ENCODE peak calls at places on chromosomes 11 and 22, in seven cellular contexts. One of them, this sample, is unnamed.
A peak's percentile ranks its signal among the peaks of the same experiment; 100 is the strongest.

GRCh38 chr11:48063424-48063978 is 83.1 kb downstream of the PTPRJ start:
- DNase-seq in lower lobe of right lung: no peak
- DNase-seq in dorsolateral prefrontal cortex: no peak
- DNase-seq in tibial nerve: peak; percentile 59
- DNase-seq in AG10803: peak; percentile 98
- DNase-seq in A549: peak; percentile 78
- DNase-seq in CD4-positive, alpha-beta memory T cell: no peak
- DNase-seq in this sample: peak; percentile 25

GRCh38 chr11:70107756-70108155 is 29.6 kb downstream of the ANO1 start:
- DNase-seq in lower lobe of right lung: no peak
- DNase-seq in dorsolateral prefrontal cortex: no peak
- DNase-seq in tibial nerve: no peak
- DNase-seq in AG10803: no peak
- DNase-seq in A549: no peak
- DNase-seq in CD4-positive, alpha-beta memory T cell: no peak
- DNase-seq in this sample: no peak

GRCh38 chr22:32752868-32753520 is 48.5 kb upstream of the TIMP3 start:
- DNase-seq in lower lobe of right lung: no peak
- DNase-seq in dorsolateral prefrontal cortex: no peak
- DNase-seq in tibial nerve: no peak
- DNase-seq in AG10803: no peak
- DNase-seq in A549: no peak
- DNase-seq in CD4-positive, alpha-beta memory T cell: no peak
- DNase-seq in this sample: no peak

GRCh38 chr22:37792494-37792893 is 15.2 kb upstream of the GCAT start:
- DNase-seq in lower lobe of right lung: no peak
- DNase-seq in dorsolateral prefrontal cortex: no peak
- DNase-seq in tibial nerve: no peak
- DNase-seq in AG10803: no peak
- DNase-seq in A549: no peak
- DNase-seq in CD4-positive, alpha-beta memory T cell: no peak
- DNase-seq in this sample: no peak

GRCh38 chr11:22246992-22247391 is 54.1 kb downstream of the ANO5 start:
- DNase-seq in lower lobe of right lung: no peak
- DNase-seq in dorsolateral prefrontal cortex: no peak
- DNase-seq in tibial nerve: no peak
- DNase-seq in AG10803: no peak
- DNase-seq in A549: no peak
- DNase-seq in CD4-positive, alpha-beta memory T cell: no peak
- DNase-seq in this sample: no peak

GRCh38 chr11:120562806-120563425 is 51.4 kb downstream of the GRIK4 start:
- DNase-seq in lower lobe of right lung: no peak
- DNase-seq in dorsolateral prefrontal cortex: peak; percentile 13
- DNase-seq in tibial nerve: no peak
- DNase-seq in AG10803: peak; percentile 29
- DNase-seq in A549: no peak
- DNase-seq in CD4-positive, alpha-beta memory T cell: no peak
- DNase-seq in this sample: no peak

GRCh38 chr11:61922539-61922938 is 5.2 kb upstream of the RAB3IL1 start:
- DNase-seq in lower lobe of right lung: peak; percentile 72
- DNase-seq in dorsolateral prefrontal cortex: no peak
- DNase-seq in tibial nerve: peak; percentile 87
- DNase-seq in AG10803: peak; percentile 84
- DNase-seq in A549: no peak
- DNase-seq in CD4-positive, alpha-beta memory T cell: no peak
- DNase-seq in this sample: peak; percentile 37

GRCh38 chr11:83819936-83820549 is 533.9 kb upstream of the CCDC90B start:
- DNase-seq in lower lobe of right lung: no peak
- DNase-seq in dorsolateral prefrontal cortex: peak; percentile 19
- DNase-seq in tibial nerve: peak; percentile 52
- DNase-seq in AG10803: peak; percentile 82
- DNase-seq in A549: peak; percentile 57
- DNase-seq in CD4-positive, alpha-beta memory T cell: no peak
- DNase-seq in this sample: peak; percentile 54

GRCh38 chr11:35484435-35484834 is 41.0 kb downstream of the PAMR1 start:
- DNase-seq in lower lobe of right lung: no peak
- DNase-seq in dorsolateral prefrontal cortex: no peak
- DNase-seq in tibial nerve: no peak
- DNase-seq in AG10803: peak; percentile 77
- DNase-seq in A549: no peak
- DNase-seq in CD4-positive, alpha-beta memory T cell: no peak
- DNase-seq in this sample: no peak

GRCh38 chr11:120511804-120512726 is 517 bp downstream of the GRIK4 start:
- DNase-seq in lower lobe of right lung: peak; percentile 47
- DNase-seq in dorsolateral prefrontal cortex: no peak
- DNase-seq in tibial nerve: no peak
- DNase-seq in AG10803: no peak
- DNase-seq in A549: no peak
- DNase-seq in CD4-positive, alpha-beta memory T cell: no peak
- DNase-seq in this sample: no peak

GRCh38 chr11:111045408-111045806 is 200.1 kb upstream of the POU2AF2 start:
- DNase-seq in lower lobe of right lung: no peak
- DNase-seq in dorsolateral prefrontal cortex: no peak
- DNase-seq in tibial nerve: no peak
- DNase-seq in AG10803: no peak
- DNase-seq in A549: no peak
- DNase-seq in CD4-positive, alpha-beta memory T cell: no peak
- DNase-seq in this sample: no peak

GRCh38 chr11:17250561-17251350 is 25.8 kb upstream of the NUCB2 start:
- DNase-seq in lower lobe of right lung: no peak
- DNase-seq in dorsolateral prefrontal cortex: no peak
- DNase-seq in tibial nerve: no peak
- DNase-seq in AG10803: peak; percentile 27
- DNase-seq in A549: no peak
- DNase-seq in CD4-positive, alpha-beta memory T cell: no peak
- DNase-seq in this sample: no peak

GRCh38 chr11:67572747-67573419 is 10.7 kb upstream of the GSTP1 start:
- DNase-seq in lower lobe of right lung: peak; percentile 79
- DNase-seq in dorsolateral prefrontal cortex: peak; percentile 53
- DNase-seq in tibial nerve: peak; percentile 31
- DNase-seq in AG10803: peak; percentile 48
- DNase-seq in A549: peak; percentile 81
- DNase-seq in CD4-positive, alpha-beta memory T cell: no peak
- DNase-seq in this sample: peak; percentile 86

GRCh38 chr11:74620537-74620936 is 28.2 kb downstream of the POLD3 start:
- DNase-seq in lower lobe of right lung: no peak
- DNase-seq in dorsolateral prefrontal cortex: no peak
- DNase-seq in tibial nerve: no peak
- DNase-seq in AG10803: peak; percentile 51
- DNase-seq in A549: no peak
- DNase-seq in CD4-positive, alpha-beta memory T cell: no peak
- DNase-seq in this sample: no peak

DNA sequence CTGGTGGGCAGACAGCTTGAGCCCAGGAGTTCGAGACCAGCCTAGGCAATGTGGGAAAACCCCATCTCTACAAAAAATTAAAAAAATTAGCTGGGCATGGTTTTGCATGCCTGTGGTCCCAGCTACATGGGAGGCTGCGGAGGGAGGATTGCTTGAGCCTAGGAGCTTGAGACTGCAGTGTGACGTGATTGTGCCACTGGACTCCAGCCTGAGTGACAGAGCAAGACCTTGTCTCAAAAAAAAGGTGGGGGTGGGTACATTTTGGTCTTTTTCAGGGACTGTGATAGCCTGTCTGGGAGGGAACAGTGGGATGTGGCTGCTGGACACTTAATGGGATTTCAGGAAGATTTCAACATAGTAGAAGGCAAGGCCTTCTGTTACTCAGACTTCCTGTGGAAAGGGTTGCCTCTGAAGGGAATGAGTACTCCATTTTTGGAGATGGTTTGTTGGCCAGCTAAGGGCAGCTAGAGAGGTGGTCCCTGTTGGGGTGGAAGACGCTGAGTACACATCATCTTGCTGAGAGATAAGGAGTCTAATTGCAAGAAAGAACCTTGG is 40.6 kb downstream of the RELT start:
- DNase-seq in lower lobe of right lung: no peak
- DNase-seq in dorsolateral prefrontal cortex: no peak
- DNase-seq in tibial nerve: no peak
- DNase-seq in AG10803: peak; percentile 79
- DNase-seq in A549: no peak
- DNase-seq in CD4-positive, alpha-beta memory T cell: no peak
- DNase-seq in this sample: no peak
- H3K4me3 ChIP-seq in lower lobe of right lung: no peak overlapping the region
- H3K4me3 ChIP-seq in dorsolateral prefrontal cortex: no peak overlapping the region
- H3K4me3 ChIP-seq in tibial nerve: no peak overlapping the region
- H3K4me3 ChIP-seq in AG10803: no peak overlapping the region
- H3K4me3 ChIP-seq in A549: no peak overlapping the region
- H3K4me3 ChIP-seq in CD4-positive, alpha-beta memory T cell: no peak overlapping the region
- H3K4me3 ChIP-seq in this sample: no peak overlapping the region

DNA sequence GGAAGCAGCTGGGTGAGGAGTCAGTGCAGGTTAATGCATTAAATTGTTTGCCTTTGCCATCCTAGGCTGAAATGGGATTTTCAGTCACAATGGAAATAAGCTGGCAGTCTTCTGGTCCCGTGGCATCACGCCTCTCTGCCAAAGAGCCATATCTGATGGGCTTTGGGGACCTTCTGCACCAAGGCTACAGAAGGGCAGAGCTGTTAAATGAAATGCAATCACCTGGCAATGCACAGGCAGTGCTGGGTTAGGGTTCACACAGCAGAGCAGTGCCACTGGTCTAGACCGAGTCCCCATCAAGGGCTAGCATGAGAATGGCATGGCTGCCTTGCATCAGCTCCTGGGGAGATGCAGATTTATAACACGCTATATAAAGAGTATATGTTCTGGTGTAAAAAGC is 749.2 kb downstream of the NTM start:
- DNase-seq in lower lobe of right lung: no peak
- DNase-seq in dorsolateral prefrontal cortex: no peak
- DNase-seq in tibial nerve: no peak
- DNase-seq in AG10803: no peak
- DNase-seq in A549: no peak
- DNase-seq in CD4-positive, alpha-beta memory T cell: no peak
- DNase-seq in this sample: no peak
- H3K4me3 ChIP-seq in lower lobe of right lung: no peak overlapping the region
- H3K4me3 ChIP-seq in dorsolateral prefrontal cortex: no peak overlapping the region
- H3K4me3 ChIP-seq in tibial nerve: no peak overlapping the region
- H3K4me3 ChIP-seq in AG10803: no peak overlapping the region
- H3K4me3 ChIP-seq in A549: no peak overlapping the region
- H3K4me3 ChIP-seq in CD4-positive, alpha-beta memory T cell: no peak overlapping the region
- H3K4me3 ChIP-seq in this sample: no peak overlapping the region

GRCh38 chr22:40213478-40213877 is 35.8 kb downstream of the TNRC6B start:
- DNase-seq in lower lobe of right lung: no peak
- DNase-seq in dorsolateral prefrontal cortex: no peak
- DNase-seq in tibial nerve: no peak
- DNase-seq in AG10803: no peak
- DNase-seq in A549: no peak
- DNase-seq in CD4-positive, alpha-beta memory T cell: no peak
- DNase-seq in this sample: no peak
- H3K4me3 ChIP-seq in lower lobe of right lung: no peak overlapping the region
- H3K4me3 ChIP-seq in dorsolateral prefrontal cortex: no peak overlapping the region
- H3K4me3 ChIP-seq in tibial nerve: no peak overlapping the region
- H3K4me3 ChIP-seq in AG10803: no peak overlapping the region
- H3K4me3 ChIP-seq in A549: no peak overlapping the region
- H3K4me3 ChIP-seq in CD4-positive, alpha-beta memory T cell: no peak overlapping the region
- H3K4me3 ChIP-seq in this sample: no peak overlapping the region

GRCh38 chr11:93116641-93117577 is 80.9 kb downstream of the SLC36A4 start:
- DNase-seq in lower lobe of right lung: no peak
- DNase-seq in dorsolateral prefrontal cortex: no peak
- DNase-seq in tibial nerve: no peak
- DNase-seq in AG10803: no peak
- DNase-seq in A549: no peak
- DNase-seq in CD4-positive, alpha-beta memory T cell: no peak
- DNase-seq in this sample: no peak

GRCh38 chr11:93123351-93123898 is 74.4 kb downstream of the SLC36A4 start:
- DNase-seq in lower lobe of right lung: no peak
- DNase-seq in dorsolateral prefrontal cortex: no peak
- DNase-seq in tibial nerve: no peak
- DNase-seq in AG10803: no peak
- DNase-seq in A549: no peak
- DNase-seq in CD4-positive, alpha-beta memory T cell: no peak
- DNase-seq in this sample: peak; percentile 76

GRCh38 chr11:93122535-93122934 is 75.3 kb downstream of the SLC36A4 start:
- DNase-seq in lower lobe of right lung: no peak
- DNase-seq in dorsolateral prefrontal cortex: no peak
- DNase-seq in tibial nerve: no peak
- DNase-seq in AG10803: no peak
- DNase-seq in A549: no peak
- DNase-seq in CD4-positive, alpha-beta memory T cell: no peak
- DNase-seq in this sample: no peak

GRCh38 chr11:93113824-93114223 is 84.0 kb downstream of the SLC36A4 start:
- DNase-seq in lower lobe of right lung: no peak
- DNase-seq in dorsolateral prefrontal cortex: no peak
- DNase-seq in tibial nerve: no peak
- DNase-seq in AG10803: no peak
- DNase-seq in A549: no peak
- DNase-seq in CD4-positive, alpha-beta memory T cell: no peak
- DNase-seq in this sample: no peak

DNA sequence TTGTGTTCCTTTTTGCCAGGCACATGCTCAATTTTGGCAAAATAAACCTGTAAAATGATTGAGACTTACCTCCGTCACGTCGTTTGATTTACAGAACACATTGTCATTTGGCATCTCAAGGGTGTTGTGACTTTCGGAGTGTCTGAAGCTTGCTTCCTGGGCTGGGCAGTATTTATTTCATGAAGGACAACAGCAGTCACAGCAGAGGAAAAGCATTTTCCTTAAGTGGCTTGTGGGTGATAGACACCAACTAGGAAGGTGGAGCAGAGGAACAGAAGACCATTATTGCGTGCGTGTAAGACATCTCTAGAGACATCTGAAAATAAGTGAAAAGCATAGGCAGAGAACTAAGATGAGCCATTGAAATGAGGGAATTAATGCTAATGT is 80.2 kb downstream of the SLC36A4 start:
- DNase-seq in lower lobe of right lung: no peak
- DNase-seq in dorsolateral prefrontal cortex: no peak
- DNase-seq in tibial nerve: no peak
- DNase-seq in AG10803: no peak
- DNase-seq in A549: no peak
- DNase-seq in CD4-positive, alpha-beta memory T cell: no peak
- DNase-seq in this sample: no peak
- H3K4me3 ChIP-seq in lower lobe of right lung: no peak overlapping the region
- H3K4me3 ChIP-seq in dorsolateral prefrontal cortex: no peak overlapping the region
- H3K4me3 ChIP-seq in tibial nerve: no peak overlapping the region
- H3K4me3 ChIP-seq in AG10803: no peak overlapping the region
- H3K4me3 ChIP-seq in A549: no peak overlapping the region
- H3K4me3 ChIP-seq in CD4-positive, alpha-beta memory T cell: no peak overlapping the region
- H3K4me3 ChIP-seq in this sample: no peak overlapping the region

GRCh38 chr11:43129329-43129728 is 182.5 kb upstream of the API5 start:
- DNase-seq in lower lobe of right lung: no peak
- DNase-seq in dorsolateral prefrontal cortex: no peak
- DNase-seq in tibial nerve: no peak
- DNase-seq in AG10803: no peak
- DNase-seq in A549: no peak
- DNase-seq in CD4-positive, alpha-beta memory T cell: no peak
- DNase-seq in this sample: no peak
- H3K4me3 ChIP-seq in lower lobe of right lung: no peak overlapping the region
- H3K4me3 ChIP-seq in dorsolateral prefrontal cortex: no peak overlapping the region
- H3K4me3 ChIP-seq in tibial nerve: no peak overlapping the region
- H3K4me3 ChIP-seq in AG10803: no peak overlapping the region
- H3K4me3 ChIP-seq in A549: no peak overlapping the region
- H3K4me3 ChIP-seq in CD4-positive, alpha-beta memory T cell: no peak overlapping the region
- H3K4me3 ChIP-seq in this sample: no peak overlapping the region